ENCODE peak calls at places on chromosomes 2 and 18, in six cellular contexts. S is MM.1S, Y is HCT116, Z is PC-3, A is OCI-LY7, O is SK-N-SH. W is an unnamed sample.
A peak's percentile ranks its signal among the peaks of the same experiment; 100 is the strongest.

GRCh38 chr18:59954746-59955145 is 55.0 kb downstream of the PMAIP1 start:
- DNase-seq in S (no peak), Y (peak; percentile 84), Z (peak; percentile 76), A (no peak), O (no peak), W (peak; percentile 52)

GRCh38 chr2:200026838-200027237 is 71.5 kb downstream of the MAIP1 start:
- DNase-seq in S (no peak), Y (no peak), Z (no peak), A (no peak), O (no peak), W (peak; percentile 40)

GRCh38 chr2:70084973-70085710 is 2.1 kb upstream of the PCBP1 start:
- DNase-seq in S (peak; percentile 89), Y (peak; percentile 65), Z (peak; percentile 71), A (peak; percentile 83), O (no peak), W (no peak)

GRCh38 chr18:37611623-37612279 is 46.2 kb upstream of the CELF4 start:
- DNase-seq in S (no peak), Y (no peak), Z (no peak), A (no peak), O (no peak), W (no peak)

GRCh38 chr2:61763605-61764034 is 90.2 kb downstream of the FAM161A start:
- DNase-seq in S (no peak), Y (peak; percentile 85), Z (peak; percentile 73), A (no peak), O (peak; percentile 77), W (peak; percentile 92)

GRCh38 chr2:25912851-25913695 is 34.8 kb upstream of the ASXL2 start:
- DNase-seq in S (no peak), Y (no peak), Z (peak; percentile 8), A (no peak), O (peak; percentile 72), W (peak; percentile 65)

GRCh38 chr2:25000503-25001328 is 29.0 kb upstream of the DNAJC27 start:
- DNase-seq in S (no peak), Y (no peak), Z (no peak), A (no peak), O (peak; percentile 36), W (peak; percentile 85)

GRCh38 chr2:161771148-161771547 is 146.9 kb downstream of the SLC4A10 start:
- DNase-seq in S (no peak), Y (no peak), Z (no peak), A (no peak), O (no peak), W (no peak)

GRCh38 chr2:207802650-207803049 is 32.9 kb upstream of the FZD5 start:
- DNase-seq in S (no peak), Y (no peak), Z (no peak), A (no peak), O (no peak), W (no peak)

GRCh38 chr2:200622106-200622505 is 36.3 kb downstream of the AOX1 start:
- DNase-seq in S (no peak), Y (no peak), Z (no peak), A (no peak), O (no peak), W (peak; percentile 15)

GRCh38 chr18:9987355-9987754 is 73.5 kb downstream of the VAPA start:
- DNase-seq in S (no peak), Y (no peak), Z (no peak), A (no peak), O (no peak), W (no peak)

GRCh38 chr2:112706170-112706664 is 14.6 kb upstream of the NT5DC4 start:
- DNase-seq in S (no peak), Y (no peak), Z (peak; percentile 41), A (no peak), O (no peak), W (peak; percentile 28)

DNA sequence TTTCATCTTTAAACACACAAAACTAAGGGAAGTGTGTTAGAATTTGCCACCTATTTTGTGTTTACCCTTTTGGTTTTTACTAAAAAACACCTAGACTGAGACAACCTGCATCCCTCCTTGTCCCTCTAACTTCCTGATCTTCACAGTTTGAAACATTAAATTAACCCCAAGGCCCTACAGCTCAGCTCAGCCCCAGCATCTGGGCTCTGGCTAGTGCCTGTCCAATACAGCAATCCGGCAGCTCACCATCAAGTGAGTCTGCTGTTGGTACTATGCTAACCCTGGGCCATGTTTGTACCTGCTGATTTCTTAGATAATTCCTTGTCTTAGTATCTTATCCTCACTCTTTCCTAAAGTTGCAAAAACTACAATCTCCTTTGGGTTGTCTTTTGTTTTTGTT is 162.4 kb downstream of the DSEL start:
- DNase-seq in S (no peak), Y (no peak), Z (no peak), A (no peak), O (peak; percentile 30), W (no peak)
- TF ChIP-seq EZH2phosphoT487 in S (no peak), Y (no peak), Z (no peak), A (no peak), O (no peak), W (no peak)

DNA sequence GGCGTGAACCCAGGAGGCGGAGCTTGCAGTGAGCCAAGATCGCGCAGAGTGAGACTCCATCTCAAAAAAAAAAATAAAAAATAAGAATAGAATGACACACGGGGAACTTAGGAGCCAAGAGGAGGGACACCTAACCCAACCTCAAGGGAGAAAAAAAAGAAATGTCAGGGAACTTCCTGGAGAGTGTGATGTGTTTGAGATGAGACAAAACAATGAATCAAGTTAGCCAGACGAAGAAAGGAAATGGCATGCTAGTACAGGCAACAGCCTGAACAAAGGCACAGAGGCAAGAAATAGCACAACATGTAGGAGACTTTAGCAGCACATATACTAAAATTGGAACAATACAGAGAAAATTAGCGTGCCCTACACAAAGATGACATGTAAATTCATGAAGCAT is 36.7 kb upstream of the PAPOLG start:
- DNase-seq in S (no peak), Y (no peak), Z (no peak), A (no peak), O (no peak), W (no peak)
- TF ChIP-seq EZH2phosphoT487 in S (no peak), Y (no peak), Z (no peak), A (no peak), O (no peak), W (no peak)

GRCh38 chr2:219612605-219613286 is 14.7 kb upstream of the SLC4A3 start:
- DNase-seq in S (peak; percentile 52), Y (no peak), Z (no peak), A (peak; percentile 59), O (no peak), W (no peak)
- TF ChIP-seq EZH2phosphoT487 in S (no peak), Y (no peak), Z (no peak), A (no peak), O (no peak), W (no peak)

GRCh38 chr2:32011566-32011960 is 755 bp upstream of the MEMO1 start:
- DNase-seq in S (peak; percentile 20), Y (no peak), Z (no peak), A (peak; percentile 34), O (no peak), W (peak; percentile 21)

GRCh38 chr2:32006992-32007391 is 3.8 kb downstream of the MEMO1 start:
- DNase-seq in S (no peak), Y (no peak), Z (no peak), A (no peak), O (no peak), W (peak; percentile 5)

GRCh38 chr2:32010670-32011565 is at the start of gene MEMO1:
- DNase-seq in S (peak; percentile 96), Y (peak; percentile 83), Z (peak; percentile 90), A (peak; percentile 98), O (peak; percentile 98), W (peak; percentile 96)

GRCh38 chr2:32008811-32009478 is 1.9 kb downstream of the MEMO1 start:
- DNase-seq in S (peak; percentile 51), Y (no peak), Z (peak; percentile 71), A (peak; percentile 4), O (no peak), W (peak; percentile 59)

GRCh38 chr2:32009479-32010256 is 1.1 kb downstream of the MEMO1 start:
- DNase-seq in S (peak; percentile 34), Y (no peak), Z (peak; percentile 23), A (peak; percentile 66), O (peak; percentile 81), W (peak; percentile 72)
- TF ChIP-seq EZH2phosphoT487 in S (no peak), Y (no peak), Z (no peak), A (no peak), O (no peak), W (no peak)

DNA sequence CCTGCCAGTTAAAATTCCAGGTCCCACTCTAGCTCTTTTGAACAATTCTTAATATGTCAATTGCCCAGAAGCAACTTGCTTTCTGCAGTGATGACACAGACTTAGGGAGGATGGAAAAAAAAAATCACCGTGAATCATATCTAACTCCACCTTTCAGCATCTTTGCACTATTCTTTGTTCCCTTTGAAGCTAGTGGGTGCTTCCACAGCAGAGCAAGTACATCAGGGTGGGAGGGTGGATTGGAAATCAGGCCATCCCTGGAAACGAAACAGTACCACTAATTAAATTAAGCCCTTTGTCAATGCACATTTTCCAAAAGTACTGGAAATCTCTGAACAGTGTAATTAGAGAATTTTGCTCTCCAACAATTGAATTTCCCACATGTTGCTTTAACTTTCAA is 324.3 kb upstream of the MEIS1 start:
- DNase-seq in S (no peak), Y (no peak), Z (no peak), A (no peak), O (no peak), W (no peak)
- TF ChIP-seq EZH2phosphoT487 in S (no peak), Y (no peak), Z (no peak), A (no peak), O (no peak), W (no peak)

W was measured in GM23248.